ENCODE peak calls at places on chromosome 1, in six cellular contexts. One of them, this sample, is unnamed.

GRCh38 chr1:39839651-39840050 is 43.7 kb downstream of the TRIT1 start:
- DNase-seq in MCF 10A: no peak
- DNase-seq in effector memory CD8-positive, alpha-beta T cell: no peak
- DNase-seq in GM04504: no peak
- DNase-seq in cardiac muscle cell: no peak
- DNase-seq in ACHN: no peak
- DNase-seq in this sample: no peak

GRCh38 chr1:65247419-65248359 is 61.7 kb upstream of the DNAJC6 start:
- DNase-seq in MCF 10A: peak; percentile 78
- DNase-seq in cardiac muscle cell: peak; percentile 77
- DNase-seq in GM04504: peak; percentile 99
- DNase-seq in effector memory CD8-positive, alpha-beta T cell: no peak
- DNase-seq in ACHN: no peak
- DNase-seq in this sample: no peak

GRCh38 chr1:172408958-172409357 is 11.5 kb upstream of the C1orf105 start:
- DNase-seq in MCF 10A: no peak
- DNase-seq in cardiac muscle cell: no peak
- DNase-seq in GM04504: no peak
- DNase-seq in ACHN: no peak
- DNase-seq in effector memory CD8-positive, alpha-beta T cell: no peak
- DNase-seq in this sample: no peak

GRCh38 chr1:24896596-24897262 is 33.3 kb downstream of the RUNX3 start:
- DNase-seq in GM04504: no peak
- DNase-seq in effector memory CD8-positive, alpha-beta T cell: no peak
- DNase-seq in MCF 10A: no peak
- DNase-seq in ACHN: no peak
- DNase-seq in cardiac muscle cell: no peak
- DNase-seq in this sample: no peak

GRCh38 chr1:166304131-166304530 is 137.3 kb upstream of the FAM78B start:
- DNase-seq in MCF 10A: no peak
- DNase-seq in GM04504: no peak
- DNase-seq in cardiac muscle cell: no peak
- DNase-seq in effector memory CD8-positive, alpha-beta T cell: no peak
- DNase-seq in ACHN: no peak
- DNase-seq in this sample: no peak

GRCh38 chr1:173823776-173824314 is 628 bp upstream of the DARS2 start:
- DNase-seq in effector memory CD8-positive, alpha-beta T cell: no peak
- DNase-seq in ACHN: no peak
- DNase-seq in cardiac muscle cell: no peak
- DNase-seq in MCF 10A: no peak
- DNase-seq in GM04504: no peak
- DNase-seq in this sample: peak; percentile 72

GRCh38 chr1:226126824-226127591 is 59.5 kb downstream of the ACBD3 start:
- DNase-seq in cardiac muscle cell: no peak
- DNase-seq in effector memory CD8-positive, alpha-beta T cell: no peak
- DNase-seq in ACHN: no peak
- DNase-seq in GM04504: no peak
- DNase-seq in MCF 10A: no peak
- DNase-seq in this sample: no peak

GRCh38 chr1:30768830-30769718 is 11.5 kb upstream of the LAPTM5 start:
- DNase-seq in MCF 10A: no peak
- DNase-seq in GM04504: no peak
- DNase-seq in cardiac muscle cell: no peak
- DNase-seq in effector memory CD8-positive, alpha-beta T cell: no peak
- DNase-seq in ACHN: no peak
- DNase-seq in this sample: no peak

GRCh38 chr1:54653036-54653435 is 11.4 kb downstream of the MROH7 start:
- DNase-seq in effector memory CD8-positive, alpha-beta T cell: no peak
- DNase-seq in MCF 10A: no peak
- DNase-seq in ACHN: no peak
- DNase-seq in GM04504: no peak
- DNase-seq in cardiac muscle cell: no peak
- DNase-seq in this sample: no peak